ENCODE peak calls at places on chromosome 19, in four cellular contexts. N is HepG2, X is hepatocyte, C is GM12878. L is an unnamed sample.
A peak's percentile ranks its signal among the peaks of the same experiment; 100 is the strongest.

GRCh38 chr19:4916292-4917082 is 7.2 kb downstream of the UHRF1 start:
- DNase-seq in N (no peak), C (no peak), X (no peak), L (no peak)

GRCh38 chr19:36125557-36125956 is 10.3 kb downstream of the TBCB start:
- DNase-seq in C (no peak), X (no peak), N (no peak), L (no peak)

GRCh38 chr19:51726049-51726448 is 2.3 kb upstream of the HAS1 start:
- DNase-seq in N (no peak), X (peak; percentile 73), C (no peak), L (peak; percentile 94)

GRCh38 chr19:42017040-42017439 is 23.0 kb upstream of the ATP1A3 start:
- DNase-seq in N (no peak), X (no peak), C (no peak), L (no peak)

GRCh38 chr19:35860436-35860817 is 3.7 kb downstream of the KIRREL2 start:
- DNase-seq in C (no peak), N (no peak), X (no peak), L (no peak)

GRCh38 chr19:40716031-40716654 is 543 bp downstream of the COQ8B start:
- DNase-seq in N (no peak), C (peak; percentile 26), X (no peak), L (peak; percentile 99)

GRCh38 chr19:56245062-56245740 is 27.3 kb upstream of the EDDM13 start:
- DNase-seq in N (no peak), X (no peak), C (no peak), L (no peak)

GRCh38 chr19:41457241-41457640 is 14.3 kb downstream of the ERICH4 start:
- DNase-seq in N (no peak), C (peak; percentile 53), X (no peak), L (no peak)

GRCh38 chr19:5170329-5170745 is 170.3 kb downstream of the PTPRS start:
- DNase-seq in N (no peak), C (no peak), X (no peak), L (no peak)

GRCh38 chr19:8086849-8087248 is 34.3 kb downstream of the CCL25 start:
- DNase-seq in X (no peak), C (no peak), N (no peak), L (no peak)

GRCh38 chr19:58498316-58499020 is 13.3 kb downstream of the SLC27A5 start:
- DNase-seq in N (no peak), C (no peak), X (peak; percentile 5), L (no peak)

GRCh38 chr19:3536429-3537100 is 2.4 kb upstream of the TEKTIP1 start:
- DNase-seq in X (no peak), C (no peak), N (no peak), L (no peak)

GRCh38 chr19:8659905-8660304 is 29.5 kb downstream of the NFILZ start:
- DNase-seq in X (no peak), N (no peak), C (no peak), L (no peak)

GRCh38 chr19:7968796-7969559 is 25.5 kb upstream of the TIMM44 start:
- DNase-seq in X (no peak), N (no peak), C (no peak), L (no peak)

GRCh38 chr19:4633140-4633967 is 6.0 kb upstream of the TNFAIP8L1 start:
- DNase-seq in X (peak; percentile 68), N (peak; percentile 67), C (peak; percentile 16), L (peak; percentile 72)

GRCh38 chr19:7506385-7507328 is 9.2 kb upstream of the ZNF358 start:
- DNase-seq in C (no peak), N (peak; percentile 52), X (peak; percentile 64), L (no peak)

GRCh38 chr19:42287826-42288107 is 14.2 kb upstream of the PRR19 start:
- DNase-seq in N (no peak), C (no peak), X (no peak), L (no peak)

GRCh38 chr19:35907377-35907745 is 734 bp downstream of the TYROBP start:
- DNase-seq in X (no peak), C (no peak), N (no peak), L (no peak)

GRCh38 chr19:9552902-9553301 is 14.5 kb upstream of the ZNF426 start:
- DNase-seq in C (no peak), X (no peak), N (no peak), L (no peak)

GRCh38 chr19:3482507-3483225 is 575 bp downstream of the SMIM44 start:
- DNase-seq in N (no peak), C (no peak), X (no peak), L (no peak)

GRCh38 chr19:45162464-45163143 is 1.8 kb upstream of the NKPD1 start:
- DNase-seq in X (no peak), N (no peak), C (no peak), L (no peak)

GRCh38 chr19:17026041-17026658 is 460 bp downstream of the CPAMD8 start:
- DNase-seq in X (peak; percentile 55), N (no peak), C (no peak), L (no peak)

GRCh38 chr19:19697589-19697988 is 28.9 kb downstream of the ZNF101 start:
- DNase-seq in C (no peak), N (no peak), X (no peak), L (no peak)

GRCh38 chr19:19691683-19692082 is 23.0 kb downstream of the ZNF101 start:
- DNase-seq in X (no peak), C (no peak), N (no peak), L (no peak)

GRCh38 chr19:19696386-19696785 is 27.7 kb downstream of the ZNF101 start:
- DNase-seq in X (no peak), N (no peak), C (no peak), L (no peak)
- H3K27ac ChIP-seq in X (no peak overlapping the region), N (no peak overlapping the region), C (no peak overlapping the region), L (no peak overlapping the region)

GRCh38 chr19:11657307-11657706 is 60.0 kb downstream of the ZNF627 start:
- DNase-seq in X (peak; percentile 11), N (peak; percentile 25), C (no peak), L (no peak)

GRCh38 chr19:11659612-11660011 is 62.3 kb downstream of the ZNF627 start:
- DNase-seq in X (no peak), N (peak; percentile 15), C (no peak), L (no peak)

GRCh38 chr19:11656535-11656934 is 59.3 kb downstream of the ZNF627 start:
- DNase-seq in X (no peak), N (no peak), C (no peak), L (no peak)

GRCh38 chr19:11662278-11662677 is 65.0 kb downstream of the ZNF627 start:
- DNase-seq in C (no peak), N (no peak), X (no peak), L (no peak)

DNA sequence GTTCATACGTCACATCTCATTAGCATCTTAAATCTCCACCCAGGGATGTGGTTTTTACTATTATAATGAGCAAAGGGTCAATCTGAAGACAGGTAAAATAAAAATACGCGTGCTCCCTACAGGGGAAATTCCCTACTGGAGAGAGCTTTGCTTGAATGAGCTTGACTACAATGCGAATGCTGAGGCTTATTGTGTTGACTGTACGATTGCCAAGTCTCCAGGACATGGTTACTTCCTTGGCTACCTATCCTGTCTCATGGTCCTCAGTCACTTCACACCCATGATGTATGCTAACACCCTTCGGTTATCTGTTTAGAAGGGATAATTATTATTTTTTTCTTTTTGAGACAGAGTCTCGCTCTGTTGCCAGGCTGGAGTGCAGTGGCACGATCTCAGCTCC is 61.7 kb downstream of the ZNF627 start:
- DNase-seq in X (no peak), N (no peak), C (no peak), L (no peak)
- TF ChIP-seq CTCF in X (no peak), N (no peak), C (no peak), L (no peak)

GRCh38 chr19:13020002-13020414 is 24.7 kb downstream of the NFIX start:
- DNase-seq in N (no peak), X (no peak), C (no peak), L (no peak)
- TF ChIP-seq EZH2 in N (no peak), X (no peak), C (no peak), L (no peak)

GRCh38 chr19:47467914-47468313 is 3.8 kb downstream of the SLC8A2 start:
- DNase-seq in X (no peak), C (no peak), N (no peak), L (no peak)

GRCh38 chr19:47470447-47471195 is 1.1 kb downstream of the SLC8A2 start:
- DNase-seq in C (no peak), X (no peak), N (no peak), L (no peak)

GRCh38 chr19:47469719-47470118 is 2.0 kb downstream of the SLC8A2 start:
- DNase-seq in X (no peak), N (no peak), C (no peak), L (no peak)

GRCh38 chr19:47471381-47471732 is 336 bp downstream of the SLC8A2 start:
- DNase-seq in C (no peak), X (no peak), N (no peak), L (no peak)

GRCh38 chr19:47469419-47469700 is 2.3 kb downstream of the SLC8A2 start:
- DNase-seq in N (no peak), X (no peak), C (no peak), L (no peak)
- H3K27ac ChIP-seq in N (no peak overlapping the region), X (no peak overlapping the region), C (no peak overlapping the region), L (no peak overlapping the region)

GRCh38 chr19:1853295-1854031 is 5.2 kb upstream of the REXO1 start:
- DNase-seq in C (peak; percentile 43), N (peak; percentile 76), X (peak; percentile 88), L (no peak)

GRCh38 chr19:1852294-1852646 is 4.0 kb upstream of the REXO1 start:
- DNase-seq in X (no peak), N (no peak), C (no peak), L (no peak)

GRCh38 chr19:1850809-1851544 is 2.7 kb upstream of the REXO1 start:
- DNase-seq in C (no peak), X (no peak), N (no peak), L (no peak)

GRCh38 chr19:1852729-1853128 is 4.4 kb upstream of the REXO1 start:
- DNase-seq in N (no peak), X (no peak), C (no peak), L (no peak)

GRCh38 chr19:1851581-1852293 is 3.5 kb upstream of the REXO1 start:
- DNase-seq in X (no peak), N (no peak), C (no peak), L (no peak)
- TF ChIP-seq CTCF in X (no peak), N (no peak), C (no peak), L (no peak)

DNA sequence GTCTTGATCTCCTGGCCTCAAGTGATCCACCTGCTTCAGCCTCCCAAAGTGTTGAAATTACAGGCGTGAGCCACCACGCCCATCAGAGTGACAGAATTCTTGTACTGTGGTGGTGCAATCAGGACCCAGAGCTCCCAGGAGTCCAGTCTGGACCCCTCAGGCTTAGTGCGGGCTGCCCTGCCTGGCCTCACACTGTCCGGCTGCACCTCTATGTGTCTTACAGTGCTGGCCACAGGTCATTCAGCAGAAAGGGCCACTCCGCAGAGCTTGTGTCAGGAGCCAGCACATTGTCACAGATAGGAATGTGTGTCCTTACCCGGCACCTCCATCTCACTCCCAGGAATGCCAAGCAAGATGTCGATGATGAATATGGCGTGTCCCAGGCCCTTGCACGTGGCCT is 49.2 kb downstream of the SMARCA4 start:
- DNase-seq in X (no peak), C (no peak), N (no peak), L (no peak)
- TF ChIP-seq EZH2 in X (no peak), C (no peak), N (no peak), L (no peak)